ENCODE peak calls at places on chromosomes 4 and X, in seven cellular contexts. One of them, this sample, is unnamed.

GRCh38 chr4:24007740-24008348 is 118.0 kb upstream of the PPARGC1A start:
- DNase-seq in HL-60: no peak
- DNase-seq in CD4-positive, alpha-beta memory T cell: no peak
- DNase-seq in CD8-positive, alpha-beta memory T cell: no peak
- DNase-seq in endothelial cell of umbilical vein: no peak
- DNase-seq in fibroblast of lung: no peak
- DNase-seq in lower lobe of right lung: no peak
- DNase-seq in this sample: no peak

GRCh38 chr4:134465417-134465816 is 263.8 kb upstream of the PABPC4L start:
- DNase-seq in lower lobe of right lung: no peak
- DNase-seq in HL-60: no peak
- DNase-seq in CD4-positive, alpha-beta memory T cell: no peak
- DNase-seq in endothelial cell of umbilical vein: no peak
- DNase-seq in CD8-positive, alpha-beta memory T cell: no peak
- DNase-seq in fibroblast of lung: no peak
- DNase-seq in this sample: no peak

GRCh38 chr4:37781134-37781455 is 45.4 kb upstream of the PGM2 start:
- DNase-seq in CD8-positive, alpha-beta memory T cell: no peak
- DNase-seq in CD4-positive, alpha-beta memory T cell: no peak
- DNase-seq in HL-60: no peak
- DNase-seq in lower lobe of right lung: no peak
- DNase-seq in fibroblast of lung: no peak
- DNase-seq in endothelial cell of umbilical vein: no peak
- DNase-seq in this sample: no peak

GRCh38 chr4:117660668-117661067 is 373.6 kb upstream of the NDST3 start:
- DNase-seq in endothelial cell of umbilical vein: no peak
- DNase-seq in HL-60: no peak
- DNase-seq in lower lobe of right lung: no peak
- DNase-seq in CD8-positive, alpha-beta memory T cell: no peak
- DNase-seq in fibroblast of lung: no peak
- DNase-seq in CD4-positive, alpha-beta memory T cell: no peak
- DNase-seq in this sample: no peak

GRCh38 chrX:136880452-136881013 is at the start of gene RBMX:
- DNase-seq in endothelial cell of umbilical vein: peak; percentile 93
- DNase-seq in CD4-positive, alpha-beta memory T cell: peak; percentile 90
- DNase-seq in CD8-positive, alpha-beta memory T cell: peak; percentile 93
- DNase-seq in lower lobe of right lung: peak; percentile 85
- DNase-seq in HL-60: peak; percentile 86
- DNase-seq in fibroblast of lung: peak; percentile 91
- DNase-seq in this sample: peak; percentile 95

GRCh38 chrX:7024850-7025249 is 122.7 kb upstream of the STS start:
- DNase-seq in endothelial cell of umbilical vein: no peak
- DNase-seq in HL-60: no peak
- DNase-seq in CD8-positive, alpha-beta memory T cell: no peak
- DNase-seq in fibroblast of lung: no peak
- DNase-seq in lower lobe of right lung: no peak
- DNase-seq in CD4-positive, alpha-beta memory T cell: no peak
- DNase-seq in this sample: no peak

GRCh38 chrX:103513476-103514108 is 5.7 kb downstream of the RAB40A start:
- DNase-seq in lower lobe of right lung: no peak
- DNase-seq in HL-60: no peak
- DNase-seq in CD8-positive, alpha-beta memory T cell: no peak
- DNase-seq in CD4-positive, alpha-beta memory T cell: no peak
- DNase-seq in fibroblast of lung: no peak
- DNase-seq in endothelial cell of umbilical vein: no peak
- DNase-seq in this sample: no peak

GRCh38 chr4:35125995-35126712 is 1118.2 kb downstream of the ARAP2 start:
- DNase-seq in fibroblast of lung: no peak
- DNase-seq in endothelial cell of umbilical vein: no peak
- DNase-seq in CD8-positive, alpha-beta memory T cell: no peak
- DNase-seq in HL-60: no peak
- DNase-seq in CD4-positive, alpha-beta memory T cell: no peak
- DNase-seq in lower lobe of right lung: no peak
- DNase-seq in this sample: no peak

GRCh38 chr4:7328913-7329638 is 105.7 kb downstream of the PSAPL1 start:
- DNase-seq in HL-60: no peak
- DNase-seq in CD8-positive, alpha-beta memory T cell: peak; percentile 38
- DNase-seq in lower lobe of right lung: peak; percentile 71
- DNase-seq in CD4-positive, alpha-beta memory T cell: no peak
- DNase-seq in fibroblast of lung: peak; percentile 84
- DNase-seq in endothelial cell of umbilical vein: peak; percentile 6
- DNase-seq in this sample: no peak

GRCh38 chr4:113678651-113679050 is 82.9 kb downstream of the CAMK2D start:
- DNase-seq in lower lobe of right lung: no peak
- DNase-seq in HL-60: no peak
- DNase-seq in CD4-positive, alpha-beta memory T cell: no peak
- DNase-seq in CD8-positive, alpha-beta memory T cell: no peak
- DNase-seq in endothelial cell of umbilical vein: no peak
- DNase-seq in fibroblast of lung: peak; percentile 33
- DNase-seq in this sample: no peak

GRCh38 chr4:137693641-137694040 is 161.3 kb upstream of the PCDH18 start:
- DNase-seq in CD8-positive, alpha-beta memory T cell: no peak
- DNase-seq in endothelial cell of umbilical vein: no peak
- DNase-seq in CD4-positive, alpha-beta memory T cell: no peak
- DNase-seq in fibroblast of lung: no peak
- DNase-seq in HL-60: no peak
- DNase-seq in lower lobe of right lung: no peak
- DNase-seq in this sample: no peak

GRCh38 chr4:159446266-159446976 is 343.5 kb downstream of the RAPGEF2 start:
- DNase-seq in CD4-positive, alpha-beta memory T cell: peak; percentile 9
- DNase-seq in fibroblast of lung: peak; percentile 77
- DNase-seq in CD8-positive, alpha-beta memory T cell: no peak
- DNase-seq in endothelial cell of umbilical vein: peak; percentile 76
- DNase-seq in HL-60: peak; percentile 5
- DNase-seq in lower lobe of right lung: no peak
- DNase-seq in this sample: peak; percentile 41

GRCh38 chr4:125368161-125368560 is 53.4 kb downstream of the FAT4 start:
- DNase-seq in endothelial cell of umbilical vein: peak; percentile 84
- DNase-seq in CD8-positive, alpha-beta memory T cell: no peak
- DNase-seq in fibroblast of lung: peak; percentile 50
- DNase-seq in CD4-positive, alpha-beta memory T cell: no peak
- DNase-seq in lower lobe of right lung: no peak
- DNase-seq in HL-60: no peak
- DNase-seq in this sample: no peak

GRCh38 chr4:26201119-26201518 is 119.7 kb upstream of the RBPJ start:
- DNase-seq in HL-60: peak; percentile 62
- DNase-seq in fibroblast of lung: peak; percentile 20
- DNase-seq in lower lobe of right lung: no peak
- DNase-seq in endothelial cell of umbilical vein: no peak
- DNase-seq in CD8-positive, alpha-beta memory T cell: no peak
- DNase-seq in CD4-positive, alpha-beta memory T cell: no peak
- DNase-seq in this sample: no peak

GRCh38 chrX:56802921-56803848 is 74.1 kb downstream of the NBDY start:
- DNase-seq in CD8-positive, alpha-beta memory T cell: peak; percentile 61
- DNase-seq in endothelial cell of umbilical vein: peak; percentile 55
- DNase-seq in fibroblast of lung: peak; percentile 62
- DNase-seq in lower lobe of right lung: no peak
- DNase-seq in CD4-positive, alpha-beta memory T cell: peak; percentile 77
- DNase-seq in HL-60: no peak
- DNase-seq in this sample: peak; percentile 24

GRCh38 chrX:14398725-14399124 is 130.6 kb upstream of the GLRA2 start:
- DNase-seq in CD4-positive, alpha-beta memory T cell: no peak
- DNase-seq in CD8-positive, alpha-beta memory T cell: no peak
- DNase-seq in endothelial cell of umbilical vein: no peak
- DNase-seq in lower lobe of right lung: no peak
- DNase-seq in fibroblast of lung: no peak
- DNase-seq in HL-60: no peak
- DNase-seq in this sample: no peak
- H3K27ac ChIP-seq in CD4-positive, alpha-beta memory T cell: no peak overlapping the region
- H3K27ac ChIP-seq in CD8-positive, alpha-beta memory T cell: no peak overlapping the region
- H3K27ac ChIP-seq in endothelial cell of umbilical vein: no peak overlapping the region
- H3K27ac ChIP-seq in lower lobe of right lung: no peak overlapping the region
- H3K27ac ChIP-seq in fibroblast of lung: no peak overlapping the region
- H3K27ac ChIP-seq in HL-60: no peak overlapping the region
- H3K27ac ChIP-seq in this sample: no peak overlapping the region

GRCh38 chr4:13891544-13891939 is 264.0 kb upstream of the BOD1L1 start:
- DNase-seq in CD4-positive, alpha-beta memory T cell: no peak
- DNase-seq in fibroblast of lung: peak; percentile 56
- DNase-seq in endothelial cell of umbilical vein: no peak
- DNase-seq in lower lobe of right lung: no peak
- DNase-seq in CD8-positive, alpha-beta memory T cell: no peak
- DNase-seq in HL-60: no peak
- DNase-seq in this sample: no peak

GRCh38 chr4:13888112-13888511 is 260.6 kb upstream of the BOD1L1 start:
- DNase-seq in lower lobe of right lung: no peak
- DNase-seq in endothelial cell of umbilical vein: peak; percentile 91
- DNase-seq in HL-60: no peak
- DNase-seq in CD8-positive, alpha-beta memory T cell: no peak
- DNase-seq in CD4-positive, alpha-beta memory T cell: no peak
- DNase-seq in fibroblast of lung: peak; percentile 93
- DNase-seq in this sample: no peak

GRCh38 chr4:13893987-13894386 is 266.5 kb upstream of the BOD1L1 start:
- DNase-seq in fibroblast of lung: no peak
- DNase-seq in endothelial cell of umbilical vein: no peak
- DNase-seq in HL-60: no peak
- DNase-seq in CD4-positive, alpha-beta memory T cell: no peak
- DNase-seq in CD8-positive, alpha-beta memory T cell: no peak
- DNase-seq in lower lobe of right lung: no peak
- DNase-seq in this sample: no peak

GRCh38 chr4:13892739-13893105 is 265.2 kb upstream of the BOD1L1 start:
- DNase-seq in fibroblast of lung: peak; percentile 74
- DNase-seq in HL-60: no peak
- DNase-seq in CD8-positive, alpha-beta memory T cell: no peak
- DNase-seq in endothelial cell of umbilical vein: peak; percentile 6
- DNase-seq in CD4-positive, alpha-beta memory T cell: no peak
- DNase-seq in lower lobe of right lung: no peak
- DNase-seq in this sample: no peak

GRCh38 chr4:13893221-13893620 is 265.7 kb upstream of the BOD1L1 start:
- DNase-seq in endothelial cell of umbilical vein: no peak
- DNase-seq in HL-60: no peak
- DNase-seq in lower lobe of right lung: no peak
- DNase-seq in fibroblast of lung: peak; percentile 21
- DNase-seq in CD4-positive, alpha-beta memory T cell: no peak
- DNase-seq in CD8-positive, alpha-beta memory T cell: no peak
- DNase-seq in this sample: no peak
- H3K27ac ChIP-seq in endothelial cell of umbilical vein: no peak overlapping the region
- H3K27ac ChIP-seq in HL-60: no peak overlapping the region
- H3K27ac ChIP-seq in lower lobe of right lung: no peak overlapping the region
- H3K27ac ChIP-seq in fibroblast of lung: peak overlapping the region; percentile 98
- H3K27ac ChIP-seq in CD4-positive, alpha-beta memory T cell: no peak overlapping the region
- H3K27ac ChIP-seq in CD8-positive, alpha-beta memory T cell: no peak overlapping the region
- H3K27ac ChIP-seq in this sample: no peak overlapping the region

GRCh38 chrX:153447581-153447960 is 1.7 kb upstream of the TREX2 start:
- DNase-seq in endothelial cell of umbilical vein: no peak
- DNase-seq in fibroblast of lung: no peak
- DNase-seq in lower lobe of right lung: no peak
- DNase-seq in HL-60: no peak
- DNase-seq in CD4-positive, alpha-beta memory T cell: no peak
- DNase-seq in CD8-positive, alpha-beta memory T cell: no peak
- DNase-seq in this sample: no peak

GRCh38 chrX:153449306-153450113 is 3.7 kb upstream of the TREX2 start:
- DNase-seq in CD4-positive, alpha-beta memory T cell: no peak
- DNase-seq in endothelial cell of umbilical vein: no peak
- DNase-seq in CD8-positive, alpha-beta memory T cell: no peak
- DNase-seq in HL-60: no peak
- DNase-seq in lower lobe of right lung: no peak
- DNase-seq in fibroblast of lung: no peak
- DNase-seq in this sample: no peak

GRCh38 chrX:153448556-153449280 is 2.9 kb upstream of the TREX2 start:
- DNase-seq in fibroblast of lung: no peak
- DNase-seq in CD4-positive, alpha-beta memory T cell: no peak
- DNase-seq in lower lobe of right lung: no peak
- DNase-seq in CD8-positive, alpha-beta memory T cell: no peak
- DNase-seq in endothelial cell of umbilical vein: no peak
- DNase-seq in HL-60: no peak
- DNase-seq in this sample: no peak

GRCh38 chrX:153450949-153451277 is 5.1 kb upstream of the TREX2 start:
- DNase-seq in CD4-positive, alpha-beta memory T cell: no peak
- DNase-seq in fibroblast of lung: no peak
- DNase-seq in lower lobe of right lung: no peak
- DNase-seq in CD8-positive, alpha-beta memory T cell: no peak
- DNase-seq in HL-60: no peak
- DNase-seq in endothelial cell of umbilical vein: no peak
- DNase-seq in this sample: no peak

DNA sequence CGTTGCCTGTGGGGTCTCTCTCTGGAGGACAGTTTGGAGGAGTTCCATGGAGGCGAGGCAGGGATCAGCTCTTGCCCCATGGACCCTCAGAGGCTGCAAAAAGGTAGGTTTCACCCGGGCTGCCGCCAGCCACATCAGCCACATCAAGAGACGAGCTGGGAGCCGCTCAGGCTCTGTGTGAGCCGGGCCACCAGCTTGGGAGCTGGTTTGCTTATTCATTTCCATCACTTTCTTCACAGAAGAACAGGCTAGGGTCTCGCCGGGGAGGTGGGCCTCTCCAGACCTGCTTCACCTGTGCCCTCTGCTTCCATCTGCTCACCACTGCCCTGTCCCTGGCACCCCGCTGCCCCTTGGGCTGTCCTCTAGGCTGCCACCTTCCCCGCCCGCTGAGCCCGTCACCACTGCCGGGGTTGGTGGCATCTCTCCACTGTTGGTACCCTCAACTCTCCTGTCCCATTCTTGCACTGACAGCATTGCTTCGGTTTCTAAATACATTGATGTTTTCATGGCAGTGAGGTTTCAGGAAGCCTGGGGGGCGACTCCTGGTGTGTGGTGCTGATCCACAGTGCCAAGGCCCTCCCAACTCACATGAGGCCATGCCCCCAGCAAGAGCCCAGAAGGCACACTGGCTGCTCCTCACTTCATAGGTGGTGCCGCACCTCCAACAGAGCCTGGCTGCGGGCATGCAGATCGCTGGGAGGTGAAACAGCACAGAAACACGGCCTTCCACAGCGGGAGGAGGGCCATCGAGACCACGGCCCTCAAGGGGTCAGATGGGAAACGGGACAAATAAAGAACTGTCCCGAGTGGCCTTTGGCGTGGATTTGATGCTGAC is 4.5 kb upstream of the TREX2 start:
- DNase-seq in lower lobe of right lung: no peak
- DNase-seq in endothelial cell of umbilical vein: no peak
- DNase-seq in HL-60: no peak
- DNase-seq in fibroblast of lung: no peak
- DNase-seq in CD4-positive, alpha-beta memory T cell: no peak
- DNase-seq in CD8-positive, alpha-beta memory T cell: no peak
- DNase-seq in this sample: no peak
- H3K27ac ChIP-seq in lower lobe of right lung: no peak overlapping the region
- H3K27ac ChIP-seq in endothelial cell of umbilical vein: no peak overlapping the region
- H3K27ac ChIP-seq in HL-60: no peak overlapping the region
- H3K27ac ChIP-seq in fibroblast of lung: no peak overlapping the region
- H3K27ac ChIP-seq in CD4-positive, alpha-beta memory T cell: no peak overlapping the region
- H3K27ac ChIP-seq in CD8-positive, alpha-beta memory T cell: no peak overlapping the region
- H3K27ac ChIP-seq in this sample: no peak overlapping the region

DNA sequence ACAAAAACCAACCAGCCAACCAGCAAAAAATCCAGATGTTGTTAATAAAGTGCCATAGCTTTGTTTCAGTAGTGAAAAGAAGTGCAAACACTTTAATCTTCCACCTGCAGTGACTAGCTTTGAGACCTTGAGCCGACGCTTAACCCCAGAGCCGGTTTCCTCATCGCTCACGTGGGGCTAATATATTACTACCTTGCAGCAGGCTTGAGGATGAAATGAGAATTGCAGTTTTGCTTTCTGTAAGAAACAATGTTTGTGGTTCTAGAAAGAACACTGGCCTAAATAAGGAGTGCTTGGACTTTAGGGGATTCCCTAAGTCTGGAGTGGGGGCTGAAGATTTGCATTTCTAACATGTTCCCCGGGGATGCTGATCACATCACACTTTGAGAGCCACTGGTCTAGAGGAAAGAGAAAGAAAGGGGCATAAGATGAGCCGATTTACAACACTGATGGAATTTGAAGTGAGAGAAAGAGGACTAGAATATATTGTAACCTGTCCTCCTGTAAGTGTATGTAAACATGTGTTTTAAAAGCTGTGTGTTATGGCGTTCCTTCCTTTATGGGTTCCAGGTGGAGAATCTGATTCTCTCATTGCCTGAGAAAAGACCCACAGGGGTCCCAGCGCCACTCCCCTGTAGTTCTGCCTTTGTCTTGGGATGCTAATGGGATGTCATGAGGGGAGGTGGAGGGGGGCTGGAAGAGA is 1.4 kb downstream of the FGF2 start:
- DNase-seq in fibroblast of lung: peak; percentile 73
- DNase-seq in lower lobe of right lung: no peak
- DNase-seq in endothelial cell of umbilical vein: peak; percentile 71
- DNase-seq in CD4-positive, alpha-beta memory T cell: peak; percentile 38
- DNase-seq in HL-60: no peak
- DNase-seq in CD8-positive, alpha-beta memory T cell: peak; percentile 54
- DNase-seq in this sample: peak; percentile 13
- H3K27ac ChIP-seq in fibroblast of lung: peak overlapping the region; percentile 88
- H3K27ac ChIP-seq in lower lobe of right lung: peak overlapping the region; percentile 66
- H3K27ac ChIP-seq in endothelial cell of umbilical vein: peak overlapping the region; percentile 2
- H3K27ac ChIP-seq in CD4-positive, alpha-beta memory T cell: no peak overlapping the region
- H3K27ac ChIP-seq in HL-60: no peak overlapping the region
- H3K27ac ChIP-seq in CD8-positive, alpha-beta memory T cell: peak overlapping the region; percentile 33
- H3K27ac ChIP-seq in this sample: no peak overlapping the region